ENCODE peak calls at places on chromosome 13, in four cellular contexts. Z is NCI-H446 treated with DMSO at 0.1 percent for 48 hours; W is naive thymus-derived CD4-positive, alpha-beta T cell; Y is NCI-H82. M is an unnamed sample.
A peak's percentile ranks its signal among the peaks of the same experiment; 100 is the strongest.

GRCh38 chr13:101488734-101489133 is 36.3 kb downstream of the ITGBL1 start:
- DNase-seq in Y (no peak), Z (no peak), W (no peak), M (no peak)

GRCh38 chr13:50735071-50735470 is 108.4 kb downstream of the DLEU7 start:
- DNase-seq in Z (no peak), W (no peak), Y (no peak), M (no peak)

GRCh38 chr13:101614491-101614890 is 162.0 kb downstream of the ITGBL1 start:
- DNase-seq in W (no peak), Z (no peak), Y (no peak), M (no peak)

GRCh38 chr13:72255908-72256307 is 388.9 kb upstream of the DACH1 start:
- DNase-seq in W (no peak), Z (peak; percentile 29), Y (peak; percentile 90), M (peak; percentile 0)

GRCh38 chr13:89749888-89750287 is 1597.6 kb upstream of the MIR17HG start:
- DNase-seq in Y (no peak), W (no peak), Z (no peak), M (no peak)

GRCh38 chr13:97307882-97308624 is 85.9 kb downstream of the MBNL2 start:
- DNase-seq in W (no peak), Y (no peak), Z (peak; percentile 20), M (peak; percentile 62)

GRCh38 chr13:44249439-44249838 is 124.2 kb upstream of the SERP2 start:
- DNase-seq in Z (no peak), Y (no peak), W (no peak), M (peak; percentile 85)

GRCh38 chr13:76829572-76830327 is 56.5 kb downstream of the KCTD12 start:
- DNase-seq in Z (no peak), W (no peak), Y (no peak), M (no peak)

GRCh38 chr13:78160793-78161192 is 242.2 kb upstream of the EDNRB start:
- DNase-seq in Y (no peak), Z (no peak), W (no peak), M (peak; percentile 81)

GRCh38 chr13:69999875-70000274 is 107.8 kb upstream of the ATXN8OS start:
- DNase-seq in Y (no peak), Z (no peak), W (no peak), M (no peak)

GRCh38 chr13:30306762-30307193 is 573 bp downstream of the KATNAL1 start:
- DNase-seq in Y (peak; percentile 99), Z (peak; percentile 62), W (peak; percentile 90), M (peak; percentile 89)

GRCh38 chr13:23610187-23610576 is 40.0 kb downstream of the TNFRSF19 start:
- DNase-seq in Z (no peak), Y (peak; percentile 38), W (no peak), M (peak; percentile 45)

GRCh38 chr13:70668293-70668692 is 560.0 kb upstream of the KLHL1 start:
- DNase-seq in W (no peak), Y (peak; percentile 75), Z (no peak), M (no peak)

GRCh38 chr13:30408319-30409101 is 13.8 kb upstream of the UBE2L5 start:
- DNase-seq in W (peak; percentile 83), Z (no peak), Y (peak; percentile 92), M (peak; percentile 89)

GRCh38 chr13:103328899-103329298 is 262.7 kb upstream of the SLC10A2 start:
- DNase-seq in Z (no peak), Y (no peak), W (no peak), M (no peak)

GRCh38 chr13:110054041-110054440 is 252.9 kb downstream of the COL4A1 start:
- DNase-seq in Z (no peak), W (no peak), Y (no peak), M (no peak)

GRCh38 chr13:53010374-53011105 is 18.1 kb upstream of the OLFM4 start:
- DNase-seq in Y (no peak), W (no peak), Z (no peak), M (no peak)

GRCh38 chr13:96768524-96768923 is 225.8 kb downstream of the OXGR1 start:
- DNase-seq in Z (no peak), W (no peak), Y (no peak), M (peak; percentile 10)

GRCh38 chr13:84870190-84870589 is 929.0 kb downstream of the SLITRK6 start:
- DNase-seq in Y (no peak), W (no peak), Z (no peak), M (peak; percentile 1)

GRCh38 chr13:97395437-97396136 is 38.4 kb upstream of the RAP2A start:
- DNase-seq in W (no peak), Z (no peak), Y (no peak), M (peak; percentile 71)

GRCh38 chr13:76036176-76036575 is 400.0 kb downstream of the LMO7 start:
- DNase-seq in W (no peak), Y (no peak), Z (no peak), M (no peak)

GRCh38 chr13:28526876-28527275 is 31.9 kb upstream of the FLT1 start:
- DNase-seq in Y (no peak), W (no peak), Z (no peak), M (no peak)

GRCh38 chr13:77386046-77386445 is 59.2 kb upstream of the MYCBP2 start:
- DNase-seq in Y (no peak), Z (no peak), W (no peak), M (peak; percentile 59)

GRCh38 chr13:24249586-24249985 is 59.8 kb upstream of the C1QTNF9 start:
- DNase-seq in W (no peak), Y (no peak), Z (no peak), M (no peak)

GRCh38 chr13:99218969-99219368 is 18.3 kb downstream of the UBAC2 start:
- DNase-seq in W (peak; percentile 75), Y (no peak), Z (no peak), M (no peak)

M was measured in fibroblast of mammary gland.